ENCODE peak calls at places on chromosomes 7 and 10, in four cellular contexts. One of them, this sample, is unnamed.

GRCh38 chr7:78601728-78602127 is 803.2 kb downstream of the PHTF2 start:
- DNase-seq in WTC11: no peak
- DNase-seq in HepG2: no peak
- DNase-seq in K562: no peak
- DNase-seq in this sample: no peak

GRCh38 chr7:155702616-155703015 is 58.2 kb downstream of the RBM33 start:
- DNase-seq in WTC11: no peak
- DNase-seq in HepG2: no peak
- DNase-seq in K562: no peak
- DNase-seq in this sample: no peak

GRCh38 chr10:974038-974784 is 14.0 kb upstream of the GTPBP4 start:
- DNase-seq in WTC11: no peak
- DNase-seq in HepG2: peak; percentile 81
- DNase-seq in K562: no peak
- DNase-seq in this sample: peak; percentile 36

GRCh38 chr7:46459942-46460341 is 538.9 kb upstream of the IGFBP3 start:
- DNase-seq in WTC11: no peak
- DNase-seq in HepG2: no peak
- DNase-seq in K562: no peak
- DNase-seq in this sample: no peak

GRCh38 chr7:22469371-22470143 is 30.4 kb downstream of the STEAP1B start:
- DNase-seq in WTC11: no peak
- DNase-seq in HepG2: no peak
- DNase-seq in K562: no peak
- DNase-seq in this sample: no peak

GRCh38 chr7:7564323-7564780 is 2.3 kb upstream of the MIOS start:
- DNase-seq in WTC11: no peak
- DNase-seq in HepG2: no peak
- DNase-seq in K562: no peak
- DNase-seq in this sample: peak; percentile 81

GRCh38 chr10:30722956-30723355 is 93.4 kb upstream of the LYZL2 start:
- DNase-seq in WTC11: no peak
- DNase-seq in HepG2: no peak
- DNase-seq in K562: no peak
- DNase-seq in this sample: no peak

GRCh38 chr10:106942035-106942662 is 222.4 kb downstream of the SORCS1 start:
- DNase-seq in WTC11: no peak
- DNase-seq in HepG2: no peak
- DNase-seq in K562: peak; percentile 76
- DNase-seq in this sample: peak; percentile 10

GRCh38 chr10:45817912-45818311 is 29.4 kb downstream of the AGAP4 start:
- DNase-seq in WTC11: no peak
- DNase-seq in HepG2: no peak
- DNase-seq in K562: no peak
- DNase-seq in this sample: no peak

GRCh38 chr7:111083423-111083822 is 7.5 kb upstream of the LRRN3 start:
- DNase-seq in WTC11: no peak
- DNase-seq in HepG2: no peak
- DNase-seq in K562: no peak
- DNase-seq in this sample: no peak

GRCh38 chr10:6399241-6399701 is 180.8 kb downstream of the PRKCQ start:
- DNase-seq in WTC11: no peak
- DNase-seq in HepG2: no peak
- DNase-seq in K562: no peak
- DNase-seq in this sample: peak; percentile 82

DNA sequence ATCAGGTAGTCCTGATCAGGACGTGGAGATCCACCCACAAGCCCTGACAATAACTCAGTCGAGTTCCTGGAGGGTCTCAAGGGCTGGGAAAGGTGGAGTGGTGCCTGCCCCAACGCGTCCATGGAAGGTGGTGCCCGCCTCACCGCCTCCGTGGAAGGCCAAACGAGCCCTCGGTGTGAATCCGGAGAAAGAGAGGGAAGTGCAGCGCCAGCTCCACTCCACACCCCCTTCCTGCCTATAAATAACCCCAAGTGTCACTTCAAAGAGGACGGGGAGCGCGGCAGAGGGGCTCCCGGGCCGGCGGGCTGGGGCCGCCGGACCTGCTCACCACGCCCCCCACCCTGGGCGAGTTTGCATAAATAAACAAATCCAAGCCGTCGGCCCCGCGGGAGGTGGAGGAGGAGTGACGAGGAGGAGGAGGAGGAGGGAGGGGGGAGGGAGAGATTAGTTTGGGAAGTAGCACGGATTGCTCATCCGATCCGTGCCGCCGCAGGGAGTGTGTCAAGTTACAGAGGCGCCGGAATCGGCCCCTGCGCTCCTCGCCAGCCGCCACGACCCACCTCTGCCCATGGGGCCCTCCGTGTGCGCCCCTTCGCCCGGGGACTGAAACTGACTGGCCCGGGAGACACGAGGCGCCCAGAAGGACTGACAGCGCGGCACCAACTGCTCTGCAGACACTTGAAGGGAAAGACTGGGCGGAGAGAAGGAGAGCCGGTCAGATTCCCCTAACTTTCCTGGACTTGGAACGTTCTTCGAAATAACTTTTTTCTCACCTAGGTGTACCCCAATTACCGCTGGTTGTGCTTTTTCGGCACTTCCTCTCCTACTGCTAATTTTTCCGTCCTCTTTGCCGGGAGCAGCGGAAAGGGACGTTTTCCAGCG is at the start of gene COL13A1:
- DNase-seq in WTC11: peak; percentile 88
- DNase-seq in HepG2: no peak
- DNase-seq in K562: no peak
- DNase-seq in this sample: peak; percentile 58
- TF ChIP-seq HMGXB4 in WTC11: peak; percentile 49
- TF ChIP-seq HMGXB4 in HepG2: no peak
- TF ChIP-seq HMGXB4 in K562: no peak
- TF ChIP-seq HMGXB4 in this sample: no peak

DNA sequence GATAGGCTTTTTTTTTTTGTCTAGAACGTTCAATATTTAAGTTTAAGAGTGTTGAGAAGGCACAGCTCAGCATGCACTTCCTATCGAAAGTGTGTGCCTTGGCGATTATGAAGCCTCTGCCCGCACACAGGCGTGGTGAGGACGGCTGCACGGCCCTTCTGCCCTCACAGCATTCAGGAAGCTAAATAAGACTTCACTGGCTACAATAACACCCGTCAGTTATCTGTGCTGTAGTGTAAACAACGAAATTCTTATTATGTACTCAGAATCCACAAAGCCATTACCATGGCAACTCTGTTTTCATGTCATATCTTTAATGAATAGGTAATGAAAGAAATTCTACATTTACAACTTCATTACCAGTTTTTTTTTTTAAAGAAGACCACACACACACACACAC is 254.6 kb upstream of the CTBP2 start:
- DNase-seq in WTC11: no peak
- DNase-seq in HepG2: no peak
- DNase-seq in K562: no peak
- DNase-seq in this sample: no peak
- TF ChIP-seq HMGXB4 in WTC11: no peak
- TF ChIP-seq HMGXB4 in HepG2: no peak
- TF ChIP-seq HMGXB4 in K562: no peak
- TF ChIP-seq HMGXB4 in this sample: no peak

GRCh38 chr10:14550471-14550941 is 219.8 kb upstream of the FRMD4A start:
- DNase-seq in WTC11: no peak
- DNase-seq in HepG2: peak; percentile 98
- DNase-seq in K562: no peak
- DNase-seq in this sample: peak; percentile 67
- TF ChIP-seq HMGXB4 in WTC11: no peak
- TF ChIP-seq HMGXB4 in HepG2: no peak
- TF ChIP-seq HMGXB4 in K562: no peak
- TF ChIP-seq HMGXB4 in this sample: no peak

GRCh38 chr10:112520864-112521263 is 73.8 kb downstream of the VTI1A start:
- DNase-seq in WTC11: no peak
- DNase-seq in HepG2: no peak
- DNase-seq in K562: no peak
- DNase-seq in this sample: no peak
- TF ChIP-seq HMGXB4 in WTC11: no peak
- TF ChIP-seq HMGXB4 in HepG2: no peak
- TF ChIP-seq HMGXB4 in K562: no peak
- TF ChIP-seq HMGXB4 in this sample: no peak

DNA sequence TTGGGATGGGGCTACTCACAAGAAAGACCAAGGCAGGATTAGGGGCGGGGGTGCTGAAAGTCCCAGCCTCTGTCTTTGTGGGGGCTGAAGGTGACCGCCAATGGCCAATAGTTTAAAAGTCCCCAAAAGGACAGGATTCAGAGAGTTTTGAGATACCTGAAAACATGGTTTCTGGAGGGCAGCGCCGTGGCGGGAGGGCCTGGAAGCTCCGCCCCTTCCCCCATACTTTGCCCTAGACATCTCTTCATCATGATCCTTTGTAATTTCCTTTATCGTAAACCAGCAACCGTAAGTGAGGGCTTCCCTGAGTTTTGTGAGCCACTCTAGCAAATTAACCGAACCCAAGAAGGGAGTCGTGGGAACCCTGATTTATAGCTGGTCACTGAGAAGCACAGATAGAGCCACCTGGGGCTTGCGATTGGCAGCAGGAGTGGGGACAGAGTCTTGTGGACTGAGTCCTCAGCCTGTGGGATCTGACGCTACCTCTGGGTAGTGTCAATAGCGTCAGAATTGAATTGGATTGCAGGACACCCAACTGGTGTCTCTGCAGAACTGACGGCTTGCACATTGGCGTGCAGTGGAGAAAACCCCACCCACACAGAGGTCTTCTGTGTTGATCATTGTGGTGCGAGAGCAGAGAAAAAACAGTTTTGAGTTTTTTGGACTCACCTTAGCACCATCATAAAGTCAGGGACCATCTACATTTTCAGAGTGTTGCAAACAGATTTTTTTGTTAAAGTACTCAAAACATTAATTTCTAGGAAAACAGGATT is 169.3 kb downstream of the USP6NL start:
- DNase-seq in WTC11: no peak
- DNase-seq in HepG2: no peak
- DNase-seq in K562: no peak
- DNase-seq in this sample: no peak
- TF ChIP-seq HMGXB4 in WTC11: no peak
- TF ChIP-seq HMGXB4 in HepG2: no peak
- TF ChIP-seq HMGXB4 in K562: no peak
- TF ChIP-seq HMGXB4 in this sample: no peak

This sample was measured in A549.